ENCODE peak calls at places on chromosome 1, in eight cellular contexts. A is HS-5, Q is astrocyte of the spinal cord, C is fibroblast of the aortic adventitia, G is mucosa of descending colon, E is NB4, Y is putamen, X is nephron progenitor cell. K is an unnamed sample.

GRCh38 chr1:67780637-67781036 is 52.6 kb downstream of the GNG12 start:
- DNase-seq in A (no peak), Q (no peak), C (peak; percentile 83), G (no peak), E (no peak), Y (no peak), X (no peak), K (no peak)

GRCh38 chr1:100847481-100847880 is 47.2 kb downstream of the EXTL2 start:
- DNase-seq in A (no peak), Q (peak; percentile 59), C (peak; percentile 69), G (no peak), E (no peak), Y (no peak), X (no peak), K (no peak)

GRCh38 chr1:174297351-174297750 is 138.0 kb downstream of the RABGAP1L start:
- DNase-seq in A (no peak), Q (no peak), C (no peak), G (no peak), E (no peak), Y (no peak), X (no peak), K (no peak)

GRCh38 chr1:245704765-245705164 is 550.0 kb downstream of the KIF26B start:
- DNase-seq in A (peak; percentile 26), Q (peak; percentile 75), C (peak; percentile 50), G (no peak), E (peak; percentile 50), Y (no peak), X (no peak), K (peak; percentile 45)

GRCh38 chr1:17516303-17517214 is 22.9 kb upstream of the ARHGEF10L start:
- DNase-seq in A (no peak), Q (no peak), C (no peak), G (peak; percentile 84), E (no peak), Y (no peak), X (peak; percentile 28), K (no peak)

GRCh38 chr1:228668553-228669400 is 66.5 kb upstream of the RHOU start:
- DNase-seq in A (no peak), Q (no peak), C (peak; percentile 93), G (no peak), E (peak; percentile 75), Y (no peak), X (no peak), K (no peak)

GRCh38 chr1:243420968-243421675 is 165.3 kb downstream of the SDCCAG8 start:
- DNase-seq in A (no peak), Q (no peak), C (no peak), G (no peak), E (no peak), Y (peak; percentile 36), X (no peak), K (no peak)

GRCh38 chr1:226737819-226738420 is 1.2 kb downstream of the ITPKB start:
- DNase-seq in A (peak; percentile 11), Q (peak; percentile 45), C (peak; percentile 42), G (peak; percentile 73), E (peak; percentile 68), Y (peak; percentile 66), X (peak; percentile 50), K (no peak)

GRCh38 chr1:200670215-200671118 is 760 bp upstream of the DDX59 start:
- DNase-seq in A (no peak), Q (peak; percentile 79), C (peak; percentile 12), G (no peak), E (peak; percentile 84), Y (peak; percentile 67), X (no peak), K (peak; percentile 56)

GRCh38 chr1:231827337-231828105 is 200.9 kb downstream of the DISC1 start:
- DNase-seq in A (peak; percentile 84), Q (peak; percentile 74), C (peak; percentile 90), G (no peak), E (no peak), Y (no peak), X (no peak), K (peak; percentile 67)

GRCh38 chr1:119715542-119715941 is 3.8 kb downstream of the PHGDH start:
- DNase-seq in A (no peak), Q (no peak), C (peak; percentile 27), G (no peak), E (peak; percentile 28), Y (no peak), X (peak; percentile 63), K (no peak)

GRCh38 chr1:42845193-42845592 is 1.2 kb upstream of the ZNF691 start:
- DNase-seq in A (no peak), Q (no peak), C (no peak), G (no peak), E (no peak), Y (no peak), X (no peak), K (no peak)